ENCODE peak calls at places on chromosome 20, in seven cellular contexts. R, F, D, Z, K, N and S are unnamed samples.

GRCh38 chr20:35578469-35578868 is 36.6 kb downstream of the ERGIC3 start:
- DNase-seq in Z (no peak), R (no peak), N (no peak), K (no peak), F (no peak), D (no peak), S (no peak)

GRCh38 chr20:57653910-57654309 is 33.7 kb upstream of the ZBP1 start:
- DNase-seq in K (no peak), F (no peak), N (no peak), D (peak), Z (peak), R (no peak), S (no peak)

GRCh38 chr20:62117362-62117646 is 5.0 kb upstream of the LSM14B start:
- DNase-seq in K (no peak), N (no peak), F (no peak), Z (no peak), R (no peak), D (no peak), S (no peak)

GRCh38 chr20:23223908-23224307 is 126.7 kb upstream of the NXT1 start:
- DNase-seq in N (no peak), R (no peak), D (no peak), F (no peak), Z (no peak), K (no peak), S (no peak)

GRCh38 chr20:22371843-22372242 is 212.5 kb downstream of the FOXA2 start:
- DNase-seq in F (no peak), D (no peak), N (no peak), K (no peak), R (no peak), Z (no peak), S (no peak)

GRCh38 chr20:51341581-51341980 is 200.9 kb downstream of the NFATC2 start:
- DNase-seq in R (peak), D (no peak), F (peak), Z (no peak), K (no peak), N (no peak), S (no peak)

GRCh38 chr20:47949230-47949629 is 163.9 kb upstream of the SULF2 start:
- DNase-seq in N (no peak), F (no peak), Z (no peak), K (peak), D (no peak), R (no peak), S (no peak)

GRCh38 chr20:54476336-54476928 is 1.0 kb downstream of the DOK5 start:
- DNase-seq in R (no peak), D (no peak), N (no peak), F (no peak), Z (no peak), K (no peak), S (no peak)

GRCh38 chr20:41958391-41958790 is 340.2 kb upstream of the CHD6 start:
- DNase-seq in N (no peak), D (no peak), K (no peak), F (no peak), Z (no peak), R (no peak), S (no peak)

GRCh38 chr20:32526125-32526524 is 59.0 kb downstream of the NOL4L start:
- DNase-seq in F (no peak), D (no peak), Z (no peak), N (no peak), R (no peak), K (no peak), S (no peak)

GRCh38 chr20:31587545-31588389 is 17.3 kb upstream of the ID1 start:
- DNase-seq in R (no peak), Z (no peak), N (no peak), K (no peak), F (peak), D (no peak), S (no peak)

GRCh38 chr20:37229300-37229699 is 32.3 kb downstream of the GHRH start:
- DNase-seq in Z (no peak), D (no peak), N (no peak), R (no peak), K (peak), F (no peak), S (no peak)

GRCh38 chr20:22490287-22491187 is 93.8 kb downstream of the FOXA2 start:
- DNase-seq in D (peak), Z (peak), F (peak), R (no peak), N (no peak), K (no peak), S (no peak)

GRCh38 chr20:2873747-2874041 is 413 bp downstream of the PTPRA start:
- DNase-seq in F (peak), D (peak), K (no peak), Z (peak), N (peak), R (no peak), S (no peak)

GRCh38 chr20:42589976-42590639 is 599.6 kb downstream of the PTPRT start:
- DNase-seq in F (no peak), K (no peak), R (no peak), D (no peak), Z (no peak), N (no peak), S (no peak)

GRCh38 chr20:63891061-63892002 is 3.6 kb upstream of the DNAJC5 start:
- DNase-seq in D (no peak), Z (no peak), K (no peak), N (no peak), F (no peak), R (no peak), S (no peak)

GRCh38 chr20:1720845-1721475 is 63.4 kb upstream of the SIRPG start:
- DNase-seq in R (no peak), K (no peak), F (no peak), N (no peak), Z (no peak), D (no peak), S (no peak)

GRCh38 chr20:11912013-11912663 is 5.6 kb upstream of the BTBD3 start:
- DNase-seq in Z (peak), R (no peak), F (peak), D (no peak), N (no peak), K (peak), S (no peak)

GRCh38 chr20:62647521-62648317 is 5.4 kb downstream of the SLCO4A1 start:
- DNase-seq in D (no peak), Z (no peak), R (no peak), N (no peak), F (no peak), K (no peak), S (no peak)

GRCh38 chr20:29079769-29080690 is 2177.4 kb upstream of the DEFB115 start:
- DNase-seq in K (no peak), N (no peak), R (no peak), Z (peak), D (peak), F (peak), S (no peak)

GRCh38 chr20:50625986-50626677 is 65.2 kb downstream of the RIPOR3 start:
- DNase-seq in N (no peak), D (no peak), K (no peak), F (peak), R (peak), Z (peak), S (no peak)

GRCh38 chr20:815914-816606 is 17.5 kb upstream of the FAM110A start:
- DNase-seq in D (peak), F (peak), N (peak), Z (peak), K (no peak), R (peak), S (no peak)

GRCh38 chr20:33423141-33423834 is 20.3 kb downstream of the SNTA1 start:
- DNase-seq in D (no peak), N (no peak), R (peak), Z (no peak), F (peak), K (no peak), S (no peak)

GRCh38 chr20:47137231-47137865 is 219.2 kb downstream of the ZMYND8 start:
- DNase-seq in R (no peak), K (no peak), Z (no peak), D (no peak), N (no peak), F (no peak), S (no peak)

GRCh38 chr20:2688041-2688591 is 4.5 kb upstream of the EBF4 start:
- DNase-seq in R (peak), D (no peak), F (peak), N (peak), K (no peak), Z (no peak), S (no peak)

GRCh38 chr20:1272368-1273155 is 6.5 kb downstream of the SNPH start:
- DNase-seq in N (no peak), Z (no peak), F (no peak), R (no peak), D (no peak), K (no peak), S (no peak)

GRCh38 chr20:34791289-34792020 is 34.0 kb downstream of the NCOA6 start:
- DNase-seq in N (no peak), F (peak), K (no peak), R (no peak), Z (no peak), D (no peak), S (peak)

GRCh38 chr20:45432294-45432693 is 16.4 kb downstream of the PIGT start:
- DNase-seq in Z (no peak), F (no peak), K (no peak), D (no peak), R (no peak), N (no peak), S (no peak)

GRCh38 chr20:61254881-61255589 is 3.0 kb downstream of the CDH4 start:
- DNase-seq in F (no peak), N (no peak), Z (no peak), R (no peak), K (peak), D (no peak), S (no peak)

GRCh38 chr20:41531876-41532275 is 86.3 kb downstream of the CHD6 start:
- DNase-seq in F (no peak), R (no peak), Z (no peak), D (no peak), K (no peak), N (no peak), S (no peak)

GRCh38 chr20:54207053-54207742 is 689 bp upstream of the PFDN4 start:
- DNase-seq in N (no peak), D (no peak), Z (no peak), F (no peak), R (no peak), K (no peak), S (no peak)

GRCh38 chr20:22794200-22794599 is 209.8 kb upstream of the FOXA2 start:
- DNase-seq in F (no peak), N (no peak), K (peak), D (no peak), Z (no peak), R (no peak), S (no peak)

GRCh38 chr20:53706511-53707031 is 112.9 kb upstream of the ZNF217 start:
- DNase-seq in D (no peak), N (no peak), K (no peak), R (peak), F (peak), Z (no peak), S (peak)

GRCh38 chr20:47356526-47357295 is at the start of gene ZMYND8:
- DNase-seq in N (peak), R (peak), D (peak), Z (peak), F (peak), K (peak), S (peak)

GRCh38 chr20:57652865-57653545 is 32.8 kb upstream of the ZBP1 start:
- DNase-seq in Z (peak), D (peak), N (no peak), R (no peak), K (no peak), F (no peak), S (no peak)

GRCh38 chr20:64186071-64186598 is 21.9 kb downstream of the MYT1 start:
- DNase-seq in K (no peak), Z (no peak), N (no peak), R (no peak), F (no peak), D (no peak), S (no peak)

GRCh38 chr20:62367136-62367482 is at the start of gene LAMA5:
- DNase-seq in Z (no peak), K (no peak), D (no peak), R (no peak), F (peak), N (no peak), S (no peak)

GRCh38 chr20:32982617-32983458 is 21.4 kb downstream of the SUN5 start:
- DNase-seq in K (no peak), Z (no peak), N (no peak), R (no peak), F (no peak), D (peak), S (no peak)

GRCh38 chr20:14979472-14979986 is 642.1 kb upstream of the FLRT3 start:
- DNase-seq in R (no peak), K (no peak), N (no peak), F (no peak), D (no peak), Z (no peak), S (no peak)

DNA sequence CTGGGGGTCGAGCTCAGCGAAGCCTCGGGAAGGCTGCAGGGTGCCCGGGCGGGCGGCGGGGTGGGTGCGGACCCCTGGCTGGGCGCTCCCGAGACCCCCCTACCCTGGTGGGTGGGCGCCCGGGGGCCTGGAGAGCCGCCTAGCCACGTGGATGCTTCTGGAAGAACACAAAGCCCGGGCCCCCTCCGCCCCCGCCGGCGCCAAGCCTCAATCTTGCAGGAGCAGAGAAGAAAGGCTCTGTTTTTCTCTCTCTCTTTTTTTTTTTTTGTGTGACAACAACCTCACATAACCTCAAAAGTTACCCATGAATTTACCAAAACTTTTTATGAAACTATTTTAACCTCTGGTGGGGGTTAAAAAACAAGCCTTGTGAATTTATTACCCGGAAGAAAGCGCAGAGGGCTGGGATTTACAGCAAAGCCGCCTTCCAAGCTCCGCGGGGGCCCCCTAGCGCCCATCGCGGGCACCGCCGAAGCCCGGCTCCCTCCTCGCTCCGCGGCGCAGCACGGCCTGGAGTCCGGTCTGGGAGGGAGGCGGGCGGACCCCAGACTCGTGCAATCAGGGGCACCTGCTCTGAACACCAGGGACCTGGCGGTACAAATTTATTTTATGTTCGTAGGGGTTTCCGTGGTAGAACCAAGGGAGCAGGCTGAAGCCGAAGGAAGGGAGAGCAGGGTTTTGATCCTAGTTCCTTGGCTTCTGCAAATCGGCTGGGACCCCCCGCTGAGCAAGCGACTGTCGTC is 58.8 kb downstream of the ZNF831 start:
- DNase-seq in K (peak), Z (peak), R (peak), N (peak), D (peak), F (peak), S (peak)
- H3K27ac ChIP-seq in K (no peak), Z (peak), R (no peak), N (peak), D (no peak), F (no peak), S (no peak)

GRCh38 chr20:39136145-39136544 is 174.0 kb downstream of the DHX35 start:
- DNase-seq in R (no peak), Z (no peak), D (no peak), K (no peak), F (no peak), N (no peak), S (no peak)

GRCh38 chr20:39132511-39132910 is 170.4 kb downstream of the DHX35 start:
- DNase-seq in R (no peak), D (no peak), Z (no peak), K (no peak), F (no peak), N (no peak), S (no peak)

GRCh38 chr20:39132093-39132492 is 169.9 kb downstream of the DHX35 start:
- DNase-seq in N (no peak), F (no peak), R (no peak), K (no peak), Z (no peak), D (no peak), S (no peak)

GRCh38 chr20:39129523-39129922 is 167.4 kb downstream of the DHX35 start:
- DNase-seq in K (no peak), Z (no peak), D (no peak), R (no peak), N (no peak), F (no peak), S (no peak)

DNA sequence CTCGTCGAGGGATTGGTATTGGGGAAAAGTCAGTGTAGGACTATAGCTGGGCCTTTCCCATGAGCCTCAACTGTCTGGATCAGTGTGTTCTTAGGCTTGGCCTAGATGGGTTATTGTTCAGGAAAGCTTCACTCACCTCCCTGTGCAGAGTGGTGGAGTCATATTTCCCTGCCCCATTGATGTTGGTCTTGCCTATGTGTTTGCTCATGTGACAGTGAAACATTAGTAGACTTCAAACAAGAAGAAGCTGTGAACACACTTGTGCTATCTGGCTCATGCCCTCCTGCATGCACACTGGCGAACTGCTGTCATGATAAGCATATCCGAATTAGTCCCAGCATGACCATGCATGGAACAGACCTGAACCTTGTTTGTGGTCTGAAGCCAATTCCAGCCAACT is 171.1 kb downstream of the DHX35 start:
- DNase-seq in F (no peak), Z (no peak), K (no peak), N (no peak), R (no peak), D (no peak), S (no peak)
- H3K27ac ChIP-seq in F (no peak), Z (no peak), K (no peak), N (no peak), R (no peak), D (no peak), S (no peak)

DNA sequence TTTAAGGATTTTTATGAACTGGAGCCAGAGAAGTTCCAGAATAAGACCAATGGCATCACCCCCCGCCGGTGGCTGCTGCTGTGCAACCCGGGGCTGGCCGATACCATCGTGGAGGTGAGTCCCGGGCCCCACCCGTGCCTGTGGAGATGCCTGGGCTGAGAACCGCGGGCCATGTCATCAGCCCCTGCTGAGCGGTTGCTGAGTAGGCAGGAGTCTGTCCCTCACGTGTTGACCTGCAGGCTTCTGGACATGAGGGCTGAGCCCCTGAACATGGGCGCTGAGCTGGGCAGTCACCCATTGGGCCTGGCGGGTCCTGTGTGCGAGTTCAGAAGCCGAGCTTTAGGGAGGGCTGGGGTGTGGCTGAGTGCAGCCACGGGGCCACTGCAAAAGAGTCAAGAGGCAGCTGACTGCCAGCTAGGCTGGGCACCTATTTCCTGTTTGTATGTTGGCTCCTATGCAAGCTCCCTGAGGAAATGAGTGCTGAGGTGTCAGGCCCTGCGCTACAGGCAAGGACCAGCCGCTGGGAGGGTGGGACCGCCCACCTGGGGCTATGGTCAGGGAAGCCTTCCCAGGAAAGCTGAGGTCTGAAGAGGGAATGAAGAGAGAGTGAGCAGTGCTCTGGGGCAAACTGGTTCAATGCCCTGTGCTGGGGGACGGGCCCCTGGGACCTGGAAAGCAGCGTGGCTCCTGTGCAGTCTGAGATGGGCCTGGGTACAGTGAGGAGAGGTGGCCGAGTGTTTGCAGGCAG is 34.3 kb downstream of the PYGB start:
- DNase-seq in Z (no peak), R (no peak), F (no peak), N (no peak), K (no peak), D (no peak), S (no peak)
- H3K27ac ChIP-seq in Z (no peak), R (no peak), F (no peak), N (no peak), K (no peak), D (peak), S (no peak)

GRCh38 chr20:19811231-19811630 is 53.2 kb downstream of the RIN2 start:
- DNase-seq in K (no peak), R (no peak), N (no peak), Z (no peak), D (no peak), F (no peak), S (no peak)

GRCh38 chr20:19807901-19808300 is 49.8 kb downstream of the RIN2 start:
- DNase-seq in K (no peak), R (no peak), Z (no peak), F (no peak), D (no peak), N (no peak), S (no peak)

GRCh38 chr20:19809487-19809886 is 51.4 kb downstream of the RIN2 start:
- DNase-seq in Z (no peak), N (no peak), K (no peak), R (no peak), F (no peak), D (no peak), S (no peak)

GRCh38 chr20:19808498-19808897 is 50.4 kb downstream of the RIN2 start:
- DNase-seq in D (no peak), K (no peak), N (no peak), Z (no peak), F (no peak), R (no peak), S (no peak)

DNA sequence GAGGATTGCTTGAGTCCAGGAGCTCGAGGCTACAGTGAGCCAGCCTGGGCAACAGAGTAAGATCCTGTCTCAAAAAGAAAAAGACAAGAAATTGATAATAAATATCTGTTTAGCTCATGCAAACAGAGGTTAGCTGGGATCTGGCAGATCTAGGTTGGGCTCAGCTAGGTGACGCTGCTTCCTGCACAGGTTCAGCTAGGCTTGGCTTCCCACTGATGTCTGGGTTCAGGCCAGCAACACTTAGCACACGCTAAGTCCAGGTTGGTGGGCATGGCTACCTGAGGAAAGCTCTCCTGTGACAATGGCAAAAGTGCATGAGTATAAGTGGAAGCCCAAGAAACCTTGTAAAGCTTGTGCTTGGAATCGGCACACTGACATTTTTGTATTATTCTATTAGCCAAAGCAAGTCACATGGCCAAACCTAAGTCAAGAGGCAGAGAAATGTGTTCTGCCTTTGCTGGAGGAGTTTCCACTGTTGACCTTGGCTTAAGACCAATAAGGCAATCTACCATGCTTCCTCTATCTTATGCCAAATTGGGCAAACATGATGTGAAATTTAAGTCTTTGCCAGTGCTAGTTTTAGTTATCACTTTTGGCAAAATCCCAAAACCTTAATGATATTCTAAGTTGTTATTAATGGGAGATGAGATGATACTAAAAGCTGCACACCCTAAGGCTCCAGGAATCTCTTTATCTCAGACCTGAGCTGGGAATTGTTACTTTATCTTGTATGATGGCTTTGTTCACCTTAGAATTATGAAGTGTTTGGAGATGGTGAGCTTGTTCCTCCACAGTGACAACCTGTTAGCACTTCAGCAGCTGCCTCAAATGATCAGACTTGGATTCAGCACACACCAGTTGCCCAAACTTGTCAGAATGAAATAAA is 49.0 kb downstream of the RIN2 start:
- DNase-seq in F (peak), Z (no peak), N (no peak), R (no peak), K (no peak), D (peak), S (no peak)
- H3K27ac ChIP-seq in F (no peak), Z (peak), N (no peak), R (no peak), K (no peak), D (no peak), S (peak)